ENCODE peak calls at places on chromosomes 1 and 21, in ten cellular contexts. U is heart right ventricle, I is kidney, R is uterus, M is GM12865, D is dorsolateral prefrontal cortex, J is fibroblast of the aortic adventitia, C is foreskin fibroblast, Y is fibroblast of mammary gland, N is mammary epithelial cell. L is an unnamed sample.

GRCh38 chr1:172946814-172947507 is 103.8 kb downstream of the TNFSF18 start:
- DNase-seq in J (no peak), N (no peak), Y (peak), C (peak), D (no peak), U (no peak), M (no peak), R (no peak), I (no peak), L (no peak)

GRCh38 chr1:101081496-101082282 is 56.1 kb upstream of the DPH5 start:
- DNase-seq in C (no peak), J (no peak), D (no peak), N (no peak), Y (no peak), M (peak), I (no peak), R (no peak), U (no peak), L (no peak)

GRCh38 chr1:220877348-220878095 is 1.7 kb upstream of the HLX start:
- DNase-seq in R (no peak), M (no peak), N (no peak), C (no peak), U (no peak), Y (no peak), J (no peak), I (no peak), D (no peak), L (peak)

GRCh38 chr1:108200627-108201106 is 524 bp upstream of the SLC25A24 start:
- DNase-seq in I (no peak), M (peak), C (peak), D (peak), R (peak), J (peak), N (peak), U (no peak), Y (peak), L (peak)

GRCh38 chr1:61198554-61198953 is 116.2 kb downstream of the NFIA start:
- DNase-seq in D (no peak), C (no peak), M (no peak), N (no peak), I (no peak), R (no peak), J (no peak), Y (no peak), U (no peak), L (no peak)

GRCh38 chr1:102089791-102090190 is 93.1 kb upstream of the OLFM3 start:
- DNase-seq in C (no peak), U (no peak), R (no peak), J (no peak), I (no peak), D (no peak), M (no peak), Y (no peak), N (peak), L (no peak)

GRCh38 chr1:93595266-93595665 is 86.4 kb downstream of the BCAR3 start:
- DNase-seq in R (no peak), J (peak), Y (peak), M (no peak), I (no peak), N (no peak), U (no peak), D (no peak), C (peak), L (no peak)

GRCh38 chr1:65995326-65995725 is 202.6 kb downstream of the PDE4B start:
- DNase-seq in J (no peak), C (no peak), U (no peak), I (no peak), R (no peak), D (no peak), Y (no peak), M (no peak), N (no peak), L (no peak)

GRCh38 chr1:160096491-160097116 is 1.8 kb downstream of the IGSF8 start:
- DNase-seq in U (no peak), Y (peak), N (peak), J (peak), D (no peak), R (no peak), M (no peak), C (peak), I (peak), L (peak)

GRCh38 chr1:175887981-175888428 is 144.6 kb upstream of the TNR start:
- DNase-seq in D (peak), N (peak), Y (peak), R (peak), M (peak), U (peak), I (no peak), J (peak), C (peak), L (peak)

GRCh38 chr1:108708726-108709660 is 3.7 kb upstream of the FNDC7 start:
- DNase-seq in N (peak), C (no peak), I (no peak), M (peak), Y (peak), D (no peak), J (peak), U (no peak), R (no peak), L (peak)

GRCh38 chr1:182671779-182672486 is 12.5 kb downstream of the RGS8 start:
- DNase-seq in R (no peak), C (no peak), N (no peak), M (no peak), I (peak), Y (no peak), J (no peak), D (no peak), U (no peak), L (no peak)

GRCh38 chr1:77280962-77281361 is 857 bp upstream of the AK5 start:
- DNase-seq in J (no peak), M (no peak), R (no peak), N (no peak), U (no peak), Y (no peak), I (no peak), C (no peak), D (no peak), L (no peak)

GRCh38 chr1:203663294-203663693 is 36.7 kb downstream of the ATP2B4 start:
- DNase-seq in U (no peak), N (peak), J (peak), R (no peak), I (no peak), C (peak), Y (peak), M (no peak), D (no peak), L (no peak)

GRCh38 chr1:117930173-117930447 is 571 bp downstream of the WDR3 start:
- DNase-seq in M (no peak), Y (no peak), R (no peak), N (no peak), U (no peak), D (peak), J (no peak), C (no peak), I (no peak), L (no peak)

GRCh38 chr1:171742577-171742922 is 685 bp upstream of the VAMP4 start:
- DNase-seq in C (peak), I (no peak), Y (peak), R (peak), N (peak), J (peak), M (no peak), U (peak), D (peak), L (no peak)

GRCh38 chr1:9071554-9072235 is 2.3 kb upstream of the SLC2A5 start:
- DNase-seq in M (no peak), U (no peak), I (no peak), C (peak), R (no peak), D (no peak), Y (no peak), J (no peak), N (no peak), L (no peak)

GRCh38 chr1:210715072-210715471 is 386.4 kb downstream of the HHAT start:
- DNase-seq in Y (no peak), R (no peak), C (no peak), U (no peak), J (no peak), N (no peak), D (peak), M (no peak), I (no peak), L (no peak)

GRCh38 chr1:24927886-24928630 is 2.0 kb downstream of the RUNX3 start:
- DNase-seq in J (peak), C (no peak), Y (no peak), R (no peak), M (no peak), I (no peak), N (no peak), D (no peak), U (no peak), L (peak)
- TF ChIP-seq CTCF in J (no peak), C (no peak), Y (no peak), R (no peak), M (no peak), I (no peak), N (no peak), D (no peak), U (no peak), L (no peak)

GRCh38 chr1:200636681-200637080 is 16.1 kb upstream of the KIF14 start:
- DNase-seq in Y (no peak), C (no peak), I (no peak), U (no peak), M (no peak), R (no peak), N (no peak), J (no peak), D (no peak), L (no peak)

GRCh38 chr1:200631375-200631774 is 10.8 kb upstream of the KIF14 start:
- DNase-seq in D (no peak), U (no peak), Y (no peak), N (no peak), C (no peak), J (no peak), M (no peak), R (no peak), I (no peak), L (no peak)

GRCh38 chr1:200638073-200638472 is 17.5 kb upstream of the KIF14 start:
- DNase-seq in C (no peak), N (no peak), R (no peak), J (no peak), M (no peak), U (no peak), D (no peak), I (no peak), Y (no peak), L (no peak)

GRCh38 chr1:200629876-200630514 is 9.4 kb upstream of the KIF14 start:
- DNase-seq in M (no peak), Y (no peak), D (no peak), R (no peak), U (no peak), J (no peak), I (no peak), C (no peak), N (no peak), L (no peak)

DNA sequence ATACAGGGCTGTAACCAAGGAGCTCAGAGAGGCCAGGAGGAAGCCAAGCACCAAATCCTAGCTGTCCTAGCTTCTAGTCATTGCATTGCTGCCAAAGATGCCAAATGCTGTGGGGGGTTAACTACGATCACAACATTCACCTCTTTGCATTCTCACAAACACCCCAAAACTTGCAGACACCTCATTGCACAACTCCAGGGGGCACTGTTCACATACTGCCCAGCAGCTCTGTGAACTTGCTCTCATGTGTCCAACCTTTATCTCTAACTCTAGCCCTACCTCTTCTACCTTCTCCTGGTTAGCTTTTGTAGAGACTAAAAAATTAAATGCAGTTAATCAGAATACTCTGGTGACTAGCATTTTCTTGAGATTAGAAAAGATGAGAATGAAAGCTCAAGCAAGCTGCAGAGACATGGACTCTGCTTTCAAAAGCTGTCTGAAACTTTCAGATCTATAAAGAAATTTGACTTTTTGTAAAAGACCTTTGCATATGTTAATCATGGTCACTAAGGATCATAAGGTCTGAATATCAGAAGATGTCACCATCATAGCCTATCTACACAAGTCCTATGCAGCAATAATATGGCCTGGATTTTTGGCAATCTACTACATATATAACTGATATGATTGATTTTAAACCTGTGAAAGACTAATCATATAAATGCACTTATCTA is 14.0 kb upstream of the KIF14 start:
- DNase-seq in I (no peak), D (no peak), J (no peak), N (no peak), M (peak), R (no peak), C (no peak), U (no peak), Y (no peak), L (no peak)
- TF ChIP-seq CTCF in I (no peak), D (no peak), J (no peak), N (peak), M (peak), R (no peak), C (no peak), U (no peak), Y (peak), L (peak)

GRCh38 chr1:105914403-105914802 is 1142.1 kb upstream of the PRMT6 start:
- DNase-seq in C (no peak), R (no peak), U (no peak), M (no peak), I (no peak), D (no peak), J (no peak), Y (no peak), N (no peak), L (no peak)

GRCh38 chr1:105909811-105910210 is 1146.7 kb upstream of the PRMT6 start:
- DNase-seq in R (no peak), U (no peak), N (no peak), M (no peak), C (no peak), D (no peak), Y (no peak), J (no peak), I (no peak), L (peak)
- TF ChIP-seq CTCF in R (no peak), U (no peak), N (no peak), M (no peak), C (no peak), D (no peak), Y (no peak), J (no peak), I (no peak), L (peak)

DNA sequence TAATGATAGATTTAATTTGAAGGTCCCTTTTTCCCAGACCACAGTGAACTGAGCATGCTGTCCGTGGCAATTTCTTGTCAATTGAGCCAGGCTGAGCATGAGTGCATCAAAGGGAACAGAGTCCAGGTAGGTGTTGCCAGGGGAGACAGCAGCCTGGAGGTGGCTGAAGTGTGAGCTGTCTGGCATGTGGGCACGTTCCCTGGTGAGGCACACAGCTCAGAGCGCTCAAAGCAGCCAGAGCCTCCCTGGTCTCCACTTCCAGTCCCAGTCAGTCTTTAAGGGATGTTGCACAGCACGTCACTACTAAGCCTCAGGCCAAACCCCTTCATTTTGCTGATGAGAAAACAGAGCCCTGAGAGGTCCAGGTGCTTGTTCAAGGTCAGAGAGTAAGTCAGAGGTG is 251.4 kb downstream of the MATN1 start:
- DNase-seq in I (peak), C (no peak), R (no peak), Y (no peak), U (no peak), J (no peak), N (no peak), M (no peak), D (no peak), L (no peak)
- TF ChIP-seq CTCF in I (no peak), C (no peak), R (no peak), Y (no peak), U (no peak), J (no peak), N (no peak), M (no peak), D (no peak), L (no peak)

DNA sequence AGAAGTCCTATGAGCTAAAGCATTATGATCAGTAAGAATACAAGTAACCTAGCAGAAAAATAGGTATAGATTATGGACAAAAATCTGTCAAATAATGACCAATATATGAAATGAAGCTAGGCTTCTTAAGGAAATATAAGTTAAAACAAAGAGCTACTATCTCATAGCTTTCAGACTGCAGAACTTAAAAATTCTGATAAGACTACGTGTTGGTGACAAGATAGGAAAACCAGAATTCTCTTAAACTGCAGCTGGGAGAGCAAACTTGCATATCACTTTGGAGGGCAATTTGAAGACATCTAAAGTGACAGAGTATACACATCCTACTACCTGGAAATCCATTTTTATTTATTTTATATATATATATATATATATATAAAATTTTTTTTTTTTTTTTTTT is 65.6 kb downstream of the LTN1 start:
- DNase-seq in D (no peak), R (no peak), C (no peak), Y (no peak), U (no peak), M (no peak), I (no peak), N (no peak), J (no peak), L (no peak)
- TF ChIP-seq CTCF in D (no peak), R (no peak), C (no peak), Y (no peak), U (no peak), M (no peak), I (no peak), N (no peak), J (no peak), L (no peak)

GRCh38 chr1:154839691-154840090 is 30.4 kb downstream of the KCNN3 start:
- DNase-seq in D (no peak), N (no peak), M (no peak), Y (no peak), J (no peak), I (no peak), C (no peak), U (no peak), R (no peak), L (no peak)
- TF ChIP-seq CTCF in D (no peak), N (no peak), M (no peak), Y (no peak), J (no peak), I (no peak), C (no peak), U (no peak), R (no peak), L (no peak)

DNA sequence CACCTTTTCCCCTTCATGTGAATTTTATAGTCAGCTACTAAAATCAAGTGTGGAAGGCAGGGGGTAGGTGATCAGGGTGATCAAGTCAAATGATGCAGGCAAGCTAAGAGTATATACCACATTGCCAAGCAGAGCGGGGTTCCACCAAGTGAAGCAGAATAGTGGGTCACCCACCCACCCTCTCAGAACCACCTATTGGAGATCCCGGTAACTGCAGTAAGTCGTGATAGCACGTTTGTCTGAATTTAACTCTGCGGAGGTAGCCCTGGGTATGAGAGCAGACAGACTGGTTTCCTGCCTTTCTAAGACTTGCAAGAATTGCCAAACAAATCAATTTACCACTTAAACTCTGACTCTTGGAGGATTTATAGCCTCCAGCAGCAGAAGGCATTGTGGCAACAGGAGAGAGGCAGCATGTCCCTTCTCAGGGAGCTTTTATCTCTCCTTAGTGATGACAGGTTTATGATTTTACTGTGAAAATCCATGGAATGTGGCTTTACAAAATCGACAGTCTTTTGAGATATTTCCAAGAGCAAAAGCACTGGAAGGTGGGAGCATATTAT is 287.9 kb upstream of the FMN2 start:
- DNase-seq in Y (no peak), U (no peak), R (no peak), M (no peak), I (no peak), J (no peak), N (no peak), D (no peak), C (no peak), L (no peak)
- TF ChIP-seq CTCF in Y (no peak), U (no peak), R (no peak), M (no peak), I (no peak), J (no peak), N (no peak), D (no peak), C (no peak), L (no peak)